ENCODE peak calls at places on chromosomes 4 and X, in seven cellular contexts. U, E, O, Z, D, L and R are unnamed samples.

GRCh38 chr4:184958127-184958806 is 60.0 kb upstream of the HELT start:
- DNase-seq in U (no peak), E (no peak), O (no peak), Z (no peak), D (no peak), L (no peak), R (no peak)

GRCh38 chr4:158870282-158871049 is 101.6 kb downstream of the FNIP2 start:
- DNase-seq in U (peak; percentile 77), E (peak; percentile 58), O (no peak), Z (no peak), D (no peak), L (no peak), R (no peak)

GRCh38 chrX:54248309-54248708 is 65.3 kb upstream of the FAM120C start:
- DNase-seq in U (no peak), E (no peak), O (peak; percentile 4), Z (peak; percentile 12), D (peak; percentile 6), L (no peak), R (peak; percentile 68)

GRCh38 chr4:167239627-167240026 is 5.3 kb upstream of the SPOCK3 start:
- DNase-seq in U (no peak), E (no peak), O (no peak), Z (no peak), D (no peak), L (no peak), R (no peak)

GRCh38 chrX:94492541-94492940 is 818.5 kb downstream of the FAM133A start:
- DNase-seq in U (no peak), E (peak; percentile 46), O (no peak), Z (no peak), D (no peak), L (no peak), R (no peak)

GRCh38 chrX:4547218-4547836 is 833.9 kb upstream of the PRKX start:
- DNase-seq in U (peak; percentile 20), E (peak; percentile 52), O (peak; percentile 42), Z (peak; percentile 8), D (peak; percentile 16), L (peak; percentile 5), R (peak; percentile 2)

GRCh38 chr4:131370846-131371245 is 1778.2 kb upstream of the PCDH10 start:
- DNase-seq in U (no peak), E (no peak), O (no peak), Z (no peak), D (no peak), L (no peak), R (no peak)

GRCh38 chr4:1297023-1297395 is 7.3 kb downstream of the MAEA start:
- DNase-seq in U (no peak), E (no peak), O (no peak), Z (no peak), D (no peak), L (no peak), R (no peak)

GRCh38 chr4:151287409-151287808 is 10.4 kb downstream of the PRSS48 start:
- DNase-seq in U (no peak), E (no peak), O (no peak), Z (no peak), D (no peak), L (no peak), R (no peak)

GRCh38 chrX:110614596-110614995 is 181.0 kb downstream of the CHRDL1 start:
- DNase-seq in U (no peak), E (no peak), O (no peak), Z (no peak), D (no peak), L (no peak), R (no peak)

GRCh38 chr4:160175064-160175643 is 1072.3 kb downstream of the RAPGEF2 start:
- DNase-seq in U (no peak), E (no peak), O (no peak), Z (no peak), D (peak; percentile 18), L (no peak), R (peak; percentile 1)

GRCh38 chr4:38094419-38094818 is 134.2 kb downstream of the PTTG2 start:
- DNase-seq in U (peak; percentile 62), E (no peak), O (peak; percentile 43), Z (no peak), D (no peak), L (no peak), R (no peak)

GRCh38 chr4:83262682-83263081 is 21.9 kb downstream of the COQ2 start:
- DNase-seq in U (no peak), E (no peak), O (no peak), Z (no peak), D (no peak), L (no peak), R (no peak)

GRCh38 chrX:15947648-15948317 is 93.2 kb upstream of the AP1S2 start:
- DNase-seq in U (no peak), E (peak; percentile 49), O (peak; percentile 62), Z (no peak), D (no peak), L (no peak), R (no peak)

GRCh38 chr4:183852910-183853555 is 52.1 kb upstream of the STOX2 start:
- DNase-seq in U (no peak), E (no peak), O (no peak), Z (no peak), D (no peak), L (no peak), R (no peak)
- TF ChIP-seq JUND in U (no peak), E (no peak), O (no peak), Z (no peak), D (no peak), L (no peak), R (no peak)

DNA sequence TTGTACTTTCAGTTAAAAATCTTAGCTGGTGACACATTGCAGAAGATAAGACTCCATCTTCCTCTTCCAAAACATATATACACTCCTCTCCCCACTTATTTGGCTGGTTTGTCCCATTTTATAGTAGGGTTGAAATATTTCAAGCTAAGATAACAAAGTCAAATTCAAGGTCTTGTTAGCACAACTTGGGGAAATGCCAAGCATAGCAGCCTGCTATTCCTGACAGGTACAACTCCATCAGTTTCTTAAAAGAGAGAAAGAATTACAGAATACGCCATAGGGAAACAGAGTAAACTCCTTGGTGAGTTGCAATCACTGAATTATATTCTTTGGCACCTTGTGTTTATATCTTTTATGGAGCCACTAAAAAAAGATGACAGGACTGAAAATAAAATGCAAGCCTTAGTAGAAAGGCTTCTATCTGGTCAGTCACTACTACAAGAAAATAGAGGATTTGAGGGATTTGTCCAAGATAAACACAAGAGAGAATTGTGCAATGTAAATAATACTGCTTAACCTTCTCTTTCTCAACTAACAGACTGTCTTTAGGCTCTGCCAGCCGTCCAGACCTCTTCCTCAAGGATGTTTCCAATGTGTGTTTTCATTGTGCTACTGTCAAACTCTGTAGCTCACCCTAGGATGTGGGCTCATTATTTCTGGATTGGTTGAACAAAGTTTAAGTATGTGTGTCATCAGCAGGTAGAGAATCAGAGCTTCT is 170.3 kb downstream of the VEGFC start:
- DNase-seq in U (no peak), E (no peak), O (no peak), Z (no peak), D (no peak), L (no peak), R (no peak)
- TF ChIP-seq JUND in U (no peak), E (no peak), O (no peak), Z (no peak), D (no peak), L (no peak), R (no peak)

GRCh38 chrX:2474280-2474962 is 26.4 kb downstream of the DHRSX start:
- DNase-seq in U (no peak), E (peak; percentile 48), O (peak; percentile 85), Z (no peak), D (peak; percentile 94), L (no peak), R (no peak)
- TF ChIP-seq JUND in U (no peak), E (no peak), O (peak; percentile 9), Z (no peak), D (no peak), L (no peak), R (no peak)

DNA sequence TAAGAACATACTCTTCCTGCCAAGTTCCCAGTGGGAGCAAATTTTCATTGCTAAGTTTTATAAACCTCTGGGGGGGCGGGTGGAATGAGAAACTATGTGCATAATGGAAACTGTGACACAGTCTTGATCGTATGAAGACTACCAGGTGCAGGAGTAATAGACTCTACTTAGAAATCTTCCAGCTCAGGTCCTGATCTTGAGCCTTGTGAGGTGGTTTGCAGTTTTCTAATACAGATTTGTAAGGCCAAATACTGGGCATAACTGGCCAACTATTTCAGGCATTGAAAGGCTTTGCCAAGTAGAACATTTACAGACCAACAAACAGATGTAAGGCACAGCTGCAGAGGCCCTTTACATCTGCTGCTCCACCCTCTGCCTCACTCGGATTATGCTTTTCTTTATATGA is 89.7 kb upstream of the CBR4 start:
- DNase-seq in U (no peak), E (no peak), O (no peak), Z (peak; percentile 14), D (no peak), L (peak; percentile 34), R (no peak)
- TF ChIP-seq JUND in U (no peak), E (no peak), O (no peak), Z (no peak), D (no peak), L (no peak), R (no peak)

DNA sequence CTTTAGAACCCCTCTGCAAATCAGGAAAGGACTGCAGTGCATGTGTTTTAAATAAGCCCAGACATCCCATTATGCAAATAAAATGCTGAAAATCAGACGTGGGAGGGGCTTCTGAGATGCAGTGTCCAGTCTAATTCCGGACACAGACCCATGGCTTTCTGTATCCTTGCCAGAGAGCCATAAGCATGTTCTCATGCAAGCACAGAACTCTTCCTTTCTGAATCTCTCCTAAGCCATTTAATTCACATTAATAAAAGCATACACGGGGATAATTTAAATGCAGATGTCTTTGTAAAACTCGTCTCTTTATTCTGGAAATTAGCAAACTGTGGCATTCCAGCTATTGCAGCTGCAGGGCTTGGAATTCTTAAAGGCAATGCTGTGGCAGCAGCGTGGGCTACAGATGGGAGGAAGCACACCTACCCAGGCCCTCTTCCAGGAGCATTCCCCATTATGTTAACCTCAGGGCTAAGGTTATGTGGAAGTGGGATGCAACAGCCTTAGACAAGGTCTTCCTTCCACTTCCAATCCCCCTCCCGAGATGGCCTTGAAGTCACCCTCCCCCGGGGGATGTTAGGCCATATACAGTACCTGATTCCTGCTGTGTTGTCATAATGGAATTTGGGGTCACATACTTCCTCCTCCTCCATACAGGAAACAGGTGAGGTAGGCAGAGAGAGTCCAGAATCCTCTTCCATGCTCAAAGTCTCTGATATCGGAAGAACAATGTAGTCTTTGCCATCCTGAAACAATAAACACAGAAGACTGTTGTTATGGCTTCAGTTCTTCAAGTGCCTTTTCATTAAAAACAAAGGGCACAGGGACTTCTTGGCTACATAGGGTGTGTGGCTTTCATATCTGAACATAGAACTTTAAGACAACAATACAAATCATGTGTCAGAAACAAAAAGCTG is 38.1 kb downstream of the KDR start:
- DNase-seq in U (peak; percentile 61), E (no peak), O (no peak), Z (no peak), D (no peak), L (no peak), R (no peak)
- TF ChIP-seq JUND in U (no peak), E (no peak), O (no peak), Z (no peak), D (no peak), L (no peak), R (no peak)

GRCh38 chr4:120994521-120994920 is 72.0 kb upstream of the PRDM5 start:
- DNase-seq in U (no peak), E (no peak), O (no peak), Z (no peak), D (no peak), L (no peak), R (no peak)
- TF ChIP-seq JUND in U (no peak), E (no peak), O (no peak), Z (no peak), D (no peak), L (no peak), R (no peak)

GRCh38 chr4:6779667-6780565 is 2.6 kb upstream of the KIAA0232 start:
- DNase-seq in U (no peak), E (no peak), O (peak; percentile 24), Z (peak; percentile 62), D (no peak), L (no peak), R (no peak)
- TF ChIP-seq JUND in U (no peak), E (no peak), O (no peak), Z (no peak), D (no peak), L (no peak), R (no peak)